ENCODE peak calls at places on chromosomes 11 and 22, in five cellular contexts. J is GM12864; O is CD8-positive, alpha-beta T cell; K is small intestine; V is HAP-1. E is an unnamed sample.

GRCh38 chr22:49300951-49301397 is 526.7 kb downstream of the BRD1 start:
- DNase-seq in J (no peak), O (no peak), K (no peak), V (no peak), E (no peak)

GRCh38 chr11:102254047-102254446 is 63.2 kb upstream of the BIRC3 start:
- DNase-seq in J (no peak), O (no peak), K (no peak), V (peak), E (no peak)

GRCh38 chr11:12066799-12067508 is 43.4 kb upstream of the MICAL2 start:
- DNase-seq in J (no peak), O (no peak), K (peak), V (no peak), E (peak)

GRCh38 chr11:110077866-110078325 is 15.3 kb upstream of the ZC3H12C start:
- DNase-seq in J (peak), O (no peak), K (no peak), V (peak), E (no peak)

GRCh38 chr11:12103411-12104225 is 6.8 kb upstream of the MICAL2 start:
- DNase-seq in J (no peak), O (no peak), K (no peak), V (no peak), E (no peak)

GRCh38 chr11:77079666-77080065 is 12.9 kb downstream of the CAPN5 start:
- DNase-seq in J (no peak), O (no peak), K (no peak), V (no peak), E (no peak)

GRCh38 chr11:18798941-18799469 is 7.4 kb upstream of the PTPN5 start:
- DNase-seq in J (no peak), O (no peak), K (no peak), V (no peak), E (no peak)

GRCh38 chr22:22086501-22087158 is 104.0 kb upstream of the TOP3B start:
- DNase-seq in J (no peak), O (no peak), K (no peak), V (no peak), E (no peak)

GRCh38 chr11:118921121-118921928 is 4.4 kb downstream of the BCL9L start:
- DNase-seq in J (no peak), O (no peak), K (no peak), V (no peak), E (peak)

GRCh38 chr11:45850446-45850845 is 3.2 kb downstream of the CRY2 start:
- DNase-seq in J (no peak), O (no peak), K (no peak), V (no peak), E (no peak)

GRCh38 chr11:63858628-63859550 is 20.0 kb downstream of the MARK2 start:
- DNase-seq in J (no peak), O (no peak), K (peak), V (no peak), E (peak)

GRCh38 chr11:64334764-64335741 is 5.0 kb upstream of the CCDC88B start:
- DNase-seq in J (peak), O (no peak), K (peak), V (no peak), E (peak)

GRCh38 chr11:83292709-83293435 is 6.7 kb upstream of the CCDC90B start:
- DNase-seq in J (peak), O (no peak), K (peak), V (peak), E (peak)

GRCh38 chr11:66339163-66339675 is 3.0 kb upstream of the RIN1 start:
- DNase-seq in J (no peak), O (no peak), K (no peak), V (no peak), E (no peak)

GRCh38 chr11:64787526-64788320 is 9.4 kb upstream of the SF1 start:
- DNase-seq in J (no peak), O (peak), K (peak), V (no peak), E (peak)

GRCh38 chr22:23542933-23543332 is 37.2 kb downstream of the IGLL1 start:
- DNase-seq in J (no peak), O (no peak), K (no peak), V (no peak), E (no peak)

GRCh38 chr22:45720875-45721378 is 49.3 kb downstream of the ATXN10 start:
- DNase-seq in J (no peak), O (no peak), K (no peak), V (no peak), E (no peak)

GRCh38 chr11:85736121-85736520 is 50.1 kb upstream of the CCDC89 start:
- DNase-seq in J (no peak), O (no peak), K (no peak), V (no peak), E (no peak)

GRCh38 chr11:293852-294661 is 5.1 kb downstream of the PGGHG start:
- DNase-seq in J (no peak), O (no peak), K (no peak), V (no peak), E (peak)

GRCh38 chr11:124873980-124874379 is 8.7 kb downstream of the ROBO3 start:
- DNase-seq in J (no peak), O (no peak), K (no peak), V (no peak), E (no peak)

GRCh38 chr11:74182635-74183034 is 11.5 kb downstream of the PPME1 start:
- DNase-seq in J (no peak), O (no peak), K (no peak), V (no peak), E (no peak)

GRCh38 chr11:15618583-15619032 is 503.9 kb downstream of the INSC start:
- DNase-seq in J (no peak), O (no peak), K (peak), V (no peak), E (no peak)

GRCh38 chr11:117835576-117835975 is 11.0 kb upstream of the FXYD2 start:
- DNase-seq in J (no peak), O (no peak), K (no peak), V (no peak), E (no peak)

GRCh38 chr11:42812408-42812807 is 499.4 kb upstream of the API5 start:
- DNase-seq in J (no peak), O (no peak), K (no peak), V (no peak), E (no peak)
- H3K4me3 ChIP-seq in J (no peak), O (no peak), K (no peak), V (no peak), E (no peak)

GRCh38 chr11:93850585-93851018 is at the start of gene VSTM5:
- DNase-seq in J (no peak), O (no peak), K (peak), V (no peak), E (no peak)
- H3K4me3 ChIP-seq in J (no peak), O (no peak), K (peak), V (no peak), E (peak)

DNA sequence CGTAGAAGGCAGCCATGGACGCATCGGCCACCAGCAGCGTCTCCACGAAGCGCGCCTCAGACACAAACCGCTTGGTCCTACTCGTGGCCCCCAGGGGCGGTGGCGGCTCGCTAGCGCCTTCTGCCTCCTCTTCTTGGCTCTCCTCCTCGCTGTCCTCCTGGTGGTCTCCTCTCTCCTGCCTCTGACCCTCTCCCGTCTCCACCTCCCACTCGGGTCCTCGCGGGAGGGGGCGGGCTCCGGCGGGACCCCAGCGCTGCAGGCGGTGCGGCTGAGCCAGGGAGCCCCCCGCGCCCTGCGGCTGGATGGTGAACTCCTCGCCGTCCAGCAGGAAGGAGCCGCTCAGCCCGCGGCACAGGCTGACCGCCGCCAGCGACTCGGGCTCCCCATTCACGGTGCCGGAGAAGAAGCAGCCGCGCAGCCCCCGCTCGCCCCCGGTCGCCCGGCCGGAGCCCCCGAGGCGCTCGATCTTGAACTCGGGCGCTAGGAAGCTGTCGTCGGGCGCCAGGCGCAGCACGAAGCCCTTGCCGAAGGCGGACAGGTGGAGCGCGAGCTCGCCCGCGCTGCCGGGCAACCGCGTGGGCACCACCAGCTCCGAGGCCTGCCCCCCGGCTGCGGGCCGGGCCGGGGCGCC is 713 bp downstream of the ADAMTS8 start:
- DNase-seq in J (no peak), O (no peak), K (no peak), V (no peak), E (peak)
- H3K4me3 ChIP-seq in J (no peak), O (no peak), K (peak), V (peak), E (peak)

DNA sequence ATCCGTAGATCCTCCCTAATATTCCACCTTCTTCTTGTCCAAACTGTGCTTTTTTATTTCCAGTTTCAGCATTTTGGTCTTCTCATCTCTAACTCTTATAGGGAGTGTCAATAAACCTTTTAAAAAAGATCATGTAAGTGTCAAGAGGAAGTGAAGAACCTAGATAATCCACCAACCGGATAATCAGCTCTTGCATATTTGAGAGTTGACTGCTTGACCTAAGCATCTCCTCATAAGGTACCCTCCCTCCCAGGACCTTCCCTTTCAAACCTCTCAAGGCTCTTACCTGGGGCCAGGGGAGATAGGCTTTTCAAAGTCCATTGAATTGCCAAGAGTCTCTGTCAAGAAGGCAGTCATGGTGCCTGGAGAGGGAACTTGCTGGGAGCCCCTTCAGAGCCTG is 691 bp upstream of the EHF start:
- DNase-seq in J (no peak), O (no peak), K (no peak), V (no peak), E (no peak)
- H3K4me3 ChIP-seq in J (no peak), O (no peak), K (no peak), V (no peak), E (no peak)

GRCh38 chr11:72643547-72643946 is 30.7 kb downstream of the PDE2A start:
- DNase-seq in J (no peak), O (no peak), K (no peak), V (no peak), E (no peak)

GRCh38 chr11:72642815-72643511 is 31.3 kb downstream of the PDE2A start:
- DNase-seq in J (no peak), O (peak), K (peak), V (peak), E (peak)

GRCh38 chr11:72641522-72641899 is 32.7 kb downstream of the PDE2A start:
- DNase-seq in J (no peak), O (no peak), K (no peak), V (no peak), E (no peak)

GRCh38 chr11:72639475-72640375 is 34.5 kb downstream of the PDE2A start:
- DNase-seq in J (no peak), O (no peak), K (no peak), V (no peak), E (no peak)

DNA sequence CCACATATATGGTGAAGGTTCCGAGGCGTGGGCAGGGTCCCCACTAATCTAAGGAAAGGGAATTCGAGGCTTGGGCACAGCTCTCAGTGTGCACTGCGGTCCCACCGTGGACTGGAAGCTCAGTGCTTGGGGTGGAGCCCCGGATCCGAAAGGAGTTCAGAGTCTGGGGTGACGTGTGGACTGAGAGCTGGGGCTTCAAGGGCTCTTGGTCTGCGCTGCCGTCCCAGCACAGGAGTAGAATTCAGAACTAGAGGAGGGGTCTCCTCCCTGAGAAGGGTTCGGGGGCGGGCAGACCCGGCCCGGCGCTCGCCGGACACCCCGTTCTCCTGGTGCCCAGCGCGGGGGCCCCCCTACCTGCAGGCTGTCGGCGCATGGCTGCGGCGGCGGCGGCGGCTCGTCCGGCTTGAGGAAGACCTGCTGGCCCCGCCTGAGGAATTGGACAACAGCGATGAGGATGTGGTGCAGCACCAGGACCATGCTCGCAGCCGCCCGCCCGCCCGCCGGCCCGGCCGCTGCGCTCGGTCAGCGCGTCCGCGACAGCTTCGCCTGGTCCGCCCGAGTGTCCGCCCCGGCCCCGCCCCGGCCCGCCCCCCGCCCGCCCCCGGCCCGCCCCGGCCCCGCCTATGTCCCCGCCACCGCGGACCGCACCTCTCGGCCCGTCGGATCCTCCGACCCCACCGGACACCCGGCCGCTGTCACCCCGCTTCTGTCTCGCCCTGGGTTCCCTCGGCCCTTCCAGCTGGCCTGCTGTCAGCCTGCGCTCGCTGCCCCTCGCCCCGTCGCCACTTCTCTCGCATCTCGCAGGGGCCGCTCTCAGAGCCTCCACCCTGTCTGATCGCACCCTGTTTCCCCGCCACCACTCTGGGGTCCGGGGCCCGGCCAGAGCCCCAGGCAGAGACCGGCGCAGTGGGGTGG is 32.1 kb downstream of the PDE2A start:
- DNase-seq in J (no peak), O (no peak), K (peak), V (peak), E (peak)
- H3K4me3 ChIP-seq in J (no peak), O (peak), K (peak), V (peak), E (peak)

GRCh38 chr11:93736129-93736528 is 5.2 kb downstream of the TAF1D start:
- DNase-seq in J (no peak), O (no peak), K (no peak), V (no peak), E (no peak)
- H3K4me3 ChIP-seq in J (no peak), O (no peak), K (no peak), V (no peak), E (no peak)

GRCh38 chr22:37244114-37244921 is at the start of gene RAC2:
- DNase-seq in J (peak), O (peak), K (peak), V (no peak), E (no peak)

GRCh38 chr22:37244922-37245722 is 1.1 kb upstream of the RAC2 start:
- DNase-seq in J (peak), O (no peak), K (no peak), V (no peak), E (peak)

GRCh38 chr22:37243402-37244113 is 511 bp downstream of the RAC2 start:
- DNase-seq in J (no peak), O (no peak), K (no peak), V (no peak), E (no peak)

GRCh38 chr22:37248251-37248650 is 4.2 kb upstream of the RAC2 start:
- DNase-seq in J (no peak), O (no peak), K (no peak), V (no peak), E (peak)

GRCh38 chr22:37245740-37246139 is 1.7 kb upstream of the RAC2 start:
- DNase-seq in J (no peak), O (no peak), K (no peak), V (no peak), E (no peak)
- H3K4me3 ChIP-seq in J (no peak), O (no peak), K (no peak), V (no peak), E (no peak)

GRCh38 chr11:70677232-70677916 is 279.0 kb downstream of the CTTN start:
- DNase-seq in J (no peak), O (no peak), K (no peak), V (no peak), E (no peak)

GRCh38 chr11:70671611-70672010 is 273.3 kb downstream of the CTTN start:
- DNase-seq in J (no peak), O (no peak), K (no peak), V (no peak), E (no peak)

GRCh38 chr11:70672991-70673670 is 274.8 kb downstream of the CTTN start:
- DNase-seq in J (no peak), O (no peak), K (no peak), V (no peak), E (no peak)

GRCh38 chr11:70675697-70676374 is 277.5 kb downstream of the CTTN start:
- DNase-seq in J (no peak), O (no peak), K (peak), V (no peak), E (no peak)

GRCh38 chr11:70674605-70675004 is 276.3 kb downstream of the CTTN start:
- DNase-seq in J (no peak), O (no peak), K (no peak), V (no peak), E (no peak)
- H3K4me3 ChIP-seq in J (no peak), O (no peak), K (no peak), V (no peak), E (no peak)

GRCh38 chr11:126304457-126305072 is 705 bp downstream of the DCPS start:
- DNase-seq in J (no peak), O (no peak), K (no peak), V (no peak), E (no peak)

GRCh38 chr11:126307706-126308105 is 3.8 kb downstream of the DCPS start:
- DNase-seq in J (no peak), O (no peak), K (no peak), V (peak), E (peak)

GRCh38 chr11:126308271-126308671 is 4.4 kb downstream of the DCPS start:
- DNase-seq in J (no peak), O (no peak), K (no peak), V (peak), E (no peak)

GRCh38 chr11:126303623-126304456 is at the start of gene DCPS:
- DNase-seq in J (no peak), O (peak), K (peak), V (peak), E (peak)

GRCh38 chr11:126305699-126306098 is 1.8 kb downstream of the DCPS start:
- DNase-seq in J (peak), O (no peak), K (no peak), V (no peak), E (no peak)
- H3K4me3 ChIP-seq in J (no peak), O (no peak), K (no peak), V (no peak), E (no peak)

E was measured in Caco-2.